ENCODE peak calls at places on chromosomes 16 and 17, in six cellular contexts. Y is HepG2, G is GM12891, Q is GM12878, Z is K562, B is H1. S is an unnamed sample.

GRCh38 chr16:75198135-75198600 is 8.8 kb downstream of the CTRB2 start:
- DNase-seq in Y (no peak), G (no peak), Q (no peak), Z (no peak), B (no peak), S (no peak)

GRCh38 chr17:39167492-39167891 is 1.5 kb upstream of the ARL5C start:
- DNase-seq in Y (no peak), G (no peak), Q (no peak), Z (no peak), B (no peak), S (no peak)

GRCh38 chr17:72539981-72540897 is 419.4 kb downstream of the SOX9 start:
- DNase-seq in Y (peak; percentile 66), G (peak; percentile 90), Q (no peak), Z (peak; percentile 84), B (no peak), S (peak; percentile 89)

GRCh38 chr16:50697881-50698767 is 4.7 kb downstream of the NOD2 start:
- DNase-seq in Y (no peak), G (no peak), Q (peak; percentile 65), Z (no peak), B (no peak), S (no peak)

GRCh38 chr17:79657036-79657435 is 46.2 kb upstream of the RBFOX3 start:
- DNase-seq in Y (no peak), G (no peak), Q (no peak), Z (no peak), B (no peak), S (no peak)

GRCh38 chr16:63169100-63169499 is 1132.9 kb upstream of the CDH8 start:
- DNase-seq in Y (no peak), G (no peak), Q (no peak), Z (no peak), B (no peak), S (no peak)

GRCh38 chr17:62751350-62751691 is 56.8 kb downstream of the MARCHF10 start:
- DNase-seq in Y (no peak), G (no peak), Q (no peak), Z (no peak), B (no peak), S (no peak)

GRCh38 chr16:86294535-86294934 is 215.8 kb upstream of the FOXF1 start:
- DNase-seq in Y (no peak), G (no peak), Q (no peak), Z (no peak), B (no peak), S (no peak)

GRCh38 chr16:84925092-84925772 is 86.1 kb downstream of the ZDHHC7 start:
- DNase-seq in Y (peak; percentile 53), G (peak; percentile 69), Q (no peak), Z (peak; percentile 87), B (peak; percentile 29), S (peak; percentile 59)

GRCh38 chr17:9170336-9170735 is 149.0 kb downstream of the NTN1 start:
- DNase-seq in Y (no peak), G (no peak), Q (no peak), Z (no peak), B (no peak), S (no peak)
- TF ChIP-seq POLR2A in Y (no peak), G (no peak), Q (no peak), Z (no peak), B (no peak), S (no peak)

GRCh38 chr17:49471089-49471683 is 23.9 kb upstream of the NGFR start:
- DNase-seq in Y (peak; percentile 16), G (no peak), Q (no peak), Z (no peak), B (no peak), S (no peak)
- TF ChIP-seq TAF1 in Y (no peak), G (no peak), Q (no peak), Z (no peak), B (no peak), S (no peak)

GRCh38 chr17:16259926-16260325 is 42.9 kb downstream of the PIGL start:
- DNase-seq in Y (no peak), G (no peak), Q (no peak), Z (no peak), B (no peak), S (no peak)

GRCh38 chr17:16258916-16259315 is 41.9 kb downstream of the PIGL start:
- DNase-seq in Y (no peak), G (no peak), Q (no peak), Z (no peak), B (no peak), S (no peak)

GRCh38 chr17:16251556-16251955 is 34.5 kb downstream of the PIGL start:
- DNase-seq in Y (no peak), G (no peak), Q (no peak), Z (no peak), B (no peak), S (no peak)

GRCh38 chr17:16251043-16251442 is 34.0 kb downstream of the PIGL start:
- DNase-seq in Y (no peak), G (no peak), Q (no peak), Z (no peak), B (no peak), S (no peak)

GRCh38 chr17:16255481-16255901 is 38.5 kb downstream of the PIGL start:
- DNase-seq in Y (peak; percentile 22), G (no peak), Q (no peak), Z (no peak), B (peak; percentile 7), S (no peak)
- TF ChIP-seq POLR2A in Y (no peak), G (no peak), Q (no peak), Z (no peak), B (no peak), S (no peak)

DNA sequence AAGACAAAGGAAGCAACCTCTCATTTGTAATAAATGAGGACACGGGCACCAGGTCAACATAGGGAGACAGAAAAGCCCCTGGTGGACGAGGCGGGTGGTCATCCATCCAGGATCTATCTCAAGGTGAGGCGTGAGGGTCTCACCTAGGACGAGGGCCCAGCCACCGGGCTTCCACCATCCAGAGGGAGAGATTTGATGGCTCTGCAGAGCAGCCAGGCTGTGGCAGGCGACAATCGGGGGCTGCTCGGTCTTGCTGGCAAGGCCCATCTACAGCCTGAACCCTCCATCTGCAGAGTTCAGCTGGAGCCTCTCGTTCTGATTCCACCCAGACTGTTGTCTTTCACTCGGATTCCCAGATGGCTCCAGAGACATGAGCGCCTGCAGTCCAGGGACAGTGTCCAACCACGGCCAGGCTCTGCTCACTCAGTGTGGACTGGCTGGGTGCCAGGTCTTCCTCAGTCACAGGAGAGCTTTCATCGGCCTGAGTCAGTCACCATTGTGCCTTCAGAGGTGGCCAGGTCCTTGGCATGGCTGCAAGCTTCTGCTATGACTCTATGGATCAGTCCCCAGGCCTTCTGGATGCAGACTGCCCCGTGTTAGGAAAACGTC is 5.9 kb downstream of the LITAFD start:
- DNase-seq in Y (peak; percentile 33), G (no peak), Q (no peak), Z (no peak), B (no peak), S (no peak)
- TF ChIP-seq TAF1 in Y (no peak), G (no peak), Q (no peak), Z (no peak), B (no peak), S (no peak)

DNA sequence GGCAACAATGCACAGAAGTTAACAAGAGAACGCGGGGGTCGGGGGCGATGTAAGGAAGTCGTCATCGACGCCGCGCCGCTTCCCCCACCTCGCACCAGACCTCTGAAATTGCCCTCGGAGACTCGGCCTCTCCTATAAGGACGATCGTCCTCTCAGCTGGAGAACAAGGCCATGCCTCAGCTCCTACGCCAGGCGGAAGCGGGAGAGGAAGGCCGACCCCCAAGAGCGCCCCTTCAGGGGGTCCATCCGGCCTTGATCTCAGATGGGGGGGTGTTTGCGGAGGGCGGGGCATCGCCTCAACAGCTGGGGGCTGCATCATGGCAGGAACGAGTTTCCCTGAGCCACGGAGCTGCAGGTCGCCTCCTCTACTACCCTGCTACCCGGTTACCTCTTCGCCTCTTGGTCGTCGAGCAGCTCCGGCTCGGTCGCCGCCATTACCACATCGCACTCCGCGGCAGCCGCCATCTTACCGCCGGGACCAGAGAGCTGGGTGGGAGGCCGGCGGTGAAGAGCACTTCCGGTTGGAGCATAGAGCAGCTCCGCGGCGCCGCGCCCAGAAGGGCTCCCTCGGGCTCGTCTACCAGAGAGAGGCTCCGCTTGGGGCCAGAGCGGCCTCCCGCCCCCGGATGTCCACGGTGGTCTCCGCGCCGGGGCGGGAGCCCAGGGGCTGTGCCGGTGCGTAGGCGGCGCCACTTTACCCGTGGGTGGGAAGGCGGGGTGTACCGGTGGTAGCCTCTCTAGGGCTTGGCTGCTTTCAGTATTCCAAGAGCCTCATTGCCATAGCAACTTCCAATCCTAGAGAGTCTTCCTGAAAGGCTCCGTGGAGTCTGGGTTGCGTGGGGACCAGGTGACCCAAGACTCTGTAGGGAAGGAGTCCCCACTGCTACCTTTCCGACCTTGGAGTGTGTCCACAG is at the start of gene DNAJC7:
- DNase-seq in Y (peak; percentile 91), G (peak; percentile 91), Q (peak; percentile 53), Z (peak; percentile 93), B (peak; percentile 78), S (peak; percentile 95)
- TF ChIP-seq POLR2A in Y (peak; percentile 72), G (peak; percentile 95), Q (peak; percentile 98), Z (peak; percentile 95), B (peak; percentile 96), S (peak; percentile 95)

S was measured in GM12892.